ENCODE peak calls at places on chromosomes 5 and 9, in nine cellular contexts. Q is heart left ventricle; Y is CD8-positive, alpha-beta T cell; D is HCT116; B is endodermal cell; I is naive thymus-derived CD4-positive, alpha-beta T cell; U is dorsolateral prefrontal cortex; J is spleen; T is colonic mucosa. M is an unnamed sample.
A peak's percentile ranks its signal among the peaks of the same experiment; 100 is the strongest.

GRCh38 chr9:92763721-92764380 is 782 bp downstream of the BICD2 start:
- DNase-seq in I (no peak), Q (peak; percentile 75), U (no peak), D (no peak), B (peak; percentile 80), J (peak; percentile 93), T (no peak), Y (peak; percentile 39), M (no peak)

GRCh38 chr5:59088546-59088945 is 505.7 kb downstream of the RAB3C start:
- DNase-seq in Q (no peak), T (no peak), U (no peak), B (no peak), I (no peak), D (no peak), J (no peak), Y (no peak), M (no peak)

GRCh38 chr5:97098864-97099454 is 43.5 kb downstream of the LIX1 start:
- DNase-seq in U (no peak), T (no peak), I (no peak), B (no peak), Y (no peak), Q (no peak), D (no peak), J (no peak), M (no peak)

GRCh38 chr5:151092750-151093149 is 11.9 kb upstream of the TNIP1 start:
- DNase-seq in D (no peak), J (no peak), Q (no peak), U (no peak), T (no peak), Y (no peak), I (no peak), B (no peak), M (no peak)

GRCh38 chr5:135930949-135931295 is 23.9 kb downstream of the LECT2 start:
- DNase-seq in I (no peak), J (no peak), Q (no peak), B (peak; percentile 57), U (no peak), T (no peak), Y (no peak), D (no peak), M (no peak)

GRCh38 chr5:61450170-61450815 is 118.2 kb downstream of the ZSWIM6 start:
- DNase-seq in J (no peak), U (no peak), I (no peak), Q (no peak), B (no peak), D (peak; percentile 73), Y (no peak), T (peak; percentile 32), M (no peak)

GRCh38 chr5:1367149-1367548 is 22.2 kb upstream of the CLPTM1L start:
- DNase-seq in T (no peak), Y (no peak), Q (no peak), J (peak; percentile 45), D (no peak), B (no peak), U (no peak), I (no peak), M (no peak)

GRCh38 chr9:128396970-128397613 is 23.6 kb upstream of the CERCAM start:
- DNase-seq in J (no peak), I (no peak), Q (no peak), D (no peak), B (peak; percentile 79), T (no peak), U (no peak), Y (no peak), M (no peak)

GRCh38 chr9:121708768-121709488 is 57.5 kb downstream of the DAB2IP start:
- DNase-seq in Q (no peak), U (peak; percentile 68), B (peak; percentile 75), D (no peak), Y (no peak), T (no peak), I (no peak), J (no peak), M (no peak)

GRCh38 chr5:37206733-37207132 is 42.4 kb downstream of the CPLANE1 start:
- DNase-seq in D (no peak), T (no peak), U (no peak), I (no peak), B (no peak), Y (no peak), Q (no peak), J (no peak), M (no peak)

GRCh38 chr5:82808960-82809359 is 268.2 kb downstream of the TMEM167A start:
- DNase-seq in T (no peak), Y (no peak), U (no peak), Q (no peak), D (no peak), B (no peak), I (no peak), J (no peak), M (no peak)

DNA sequence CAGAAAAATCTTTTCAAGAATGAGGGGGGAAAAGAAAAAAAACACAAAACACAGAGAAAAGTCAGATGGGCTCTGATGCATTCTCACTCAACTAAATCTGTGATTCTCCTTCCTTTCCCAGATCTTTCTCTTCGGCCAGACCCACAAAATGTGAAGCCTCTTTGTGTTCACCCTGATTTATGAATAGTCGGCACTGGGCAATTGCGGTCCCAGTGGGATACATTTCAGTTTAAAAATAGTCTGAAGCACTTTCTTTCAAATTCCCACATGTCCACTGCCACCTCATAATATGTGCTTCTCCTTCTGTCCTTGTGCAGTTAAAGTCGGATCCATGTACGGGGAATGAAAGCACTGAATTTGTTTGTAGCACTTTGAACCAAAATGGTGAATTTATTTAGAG is 995.4 kb upstream of the WWC1 start:
- DNase-seq in I (no peak), U (no peak), Y (no peak), D (no peak), T (no peak), Q (no peak), B (no peak), J (no peak), M (no peak)
- H3K27ac ChIP-seq in I (no peak overlapping the region), U (no peak overlapping the region), Y (no peak overlapping the region), D (no peak overlapping the region), T (no peak overlapping the region), Q (no peak overlapping the region), B (no peak overlapping the region), J (no peak overlapping the region), M (no peak overlapping the region)

GRCh38 chr9:18985464-18985951 is 47.5 kb downstream of the SAXO1 start:
- DNase-seq in Y (no peak), Q (no peak), D (no peak), B (no peak), U (no peak), I (no peak), T (no peak), J (no peak), M (no peak)
- H3K27ac ChIP-seq in Y (no peak overlapping the region), Q (no peak overlapping the region), D (no peak overlapping the region), B (no peak overlapping the region), U (no peak overlapping the region), I (no peak overlapping the region), T (no peak overlapping the region), J (no peak overlapping the region), M (no peak overlapping the region)

GRCh38 chr5:141869040-141869439 is 9.2 kb downstream of the PCDH1 start:
- DNase-seq in J (peak; percentile 56), Q (no peak), U (no peak), D (no peak), B (peak; percentile 26), T (peak; percentile 29), Y (no peak), I (no peak), M (no peak)

GRCh38 chr5:141866111-141866510 is 12.1 kb downstream of the PCDH1 start:
- DNase-seq in J (peak; percentile 70), U (peak; percentile 91), T (peak; percentile 95), B (no peak), D (peak; percentile 78), Y (no peak), Q (no peak), I (no peak), M (peak; percentile 51)

GRCh38 chr5:141867139-141867538 is 11.1 kb downstream of the PCDH1 start:
- DNase-seq in B (no peak), Y (no peak), U (no peak), T (peak; percentile 83), Q (no peak), D (no peak), J (peak; percentile 22), I (no peak), M (no peak)

GRCh38 chr5:141868541-141868940 is 9.7 kb downstream of the PCDH1 start:
- DNase-seq in J (peak; percentile 46), Y (no peak), D (no peak), I (no peak), B (no peak), U (no peak), Q (no peak), T (peak; percentile 19), M (no peak)

DNA sequence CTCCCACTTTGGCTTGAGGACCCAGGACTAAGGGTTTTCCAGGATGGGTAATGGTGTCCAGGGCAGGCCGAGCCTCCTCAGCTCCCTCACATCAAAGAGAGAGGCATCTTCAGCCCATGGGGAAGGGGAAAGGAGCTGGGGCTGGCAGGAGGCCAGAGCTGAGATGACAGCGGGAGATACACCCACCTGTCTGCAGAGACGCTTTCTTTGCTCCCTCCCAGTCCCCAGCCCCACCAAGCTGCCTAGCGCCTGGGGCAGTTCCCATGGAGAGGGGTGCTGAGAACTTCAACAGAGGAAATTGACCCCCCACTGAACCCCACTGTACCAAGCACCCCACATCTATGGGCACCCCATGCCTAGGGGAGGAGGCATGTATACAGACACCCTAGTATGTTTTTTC is 10.6 kb downstream of the PCDH1 start:
- DNase-seq in B (no peak), J (peak; percentile 53), I (no peak), Y (no peak), U (no peak), D (no peak), Q (no peak), T (peak; percentile 44), M (no peak)
- H3K27ac ChIP-seq in B (no peak overlapping the region), J (no peak overlapping the region), I (no peak overlapping the region), Y (no peak overlapping the region), U (peak overlapping the region; percentile 35), D (no peak overlapping the region), Q (no peak overlapping the region), T (peak overlapping the region; percentile 82), M (no peak overlapping the region)

GRCh38 chr5:9405196-9405754 is 140.6 kb downstream of the SEMA5A start:
- DNase-seq in Q (no peak), B (no peak), T (no peak), I (no peak), Y (no peak), D (no peak), U (no peak), J (no peak), M (no peak)
- H3K27ac ChIP-seq in Q (no peak overlapping the region), B (no peak overlapping the region), T (no peak overlapping the region), I (no peak overlapping the region), Y (no peak overlapping the region), D (no peak overlapping the region), U (no peak overlapping the region), J (no peak overlapping the region), M (no peak overlapping the region)

GRCh38 chr5:78512440-78512839 is 136.1 kb downstream of the LHFPL2 start:
- DNase-seq in D (no peak), Q (no peak), Y (no peak), U (no peak), B (no peak), I (no peak), J (no peak), T (no peak), M (no peak)
- H3K27ac ChIP-seq in D (no peak overlapping the region), Q (no peak overlapping the region), Y (no peak overlapping the region), U (peak overlapping the region; percentile 28), B (no peak overlapping the region), I (no peak overlapping the region), J (no peak overlapping the region), T (no peak overlapping the region), M (no peak overlapping the region)